ENCODE peak calls at places on chromosomes 3 and 15, in five cellular contexts. One of them, this sample, is unnamed.

GRCh38 chr3:30455840-30456239 is 150.6 kb upstream of the TGFBR2 start:
- DNase-seq in K562: no peak
- DNase-seq in A549: no peak
- DNase-seq in HepG2: no peak
- DNase-seq in GM12878: no peak
- DNase-seq in this sample: no peak

GRCh38 chr15:74855857-74856256 is 12.9 kb upstream of the ULK3 start:
- DNase-seq in GM12878: no peak
- DNase-seq in K562: no peak
- DNase-seq in A549: no peak
- DNase-seq in HepG2: no peak
- DNase-seq in this sample: no peak

GRCh38 chr3:39532777-39533176 is 65.3 kb downstream of the MOBP start:
- DNase-seq in HepG2: no peak
- DNase-seq in K562: no peak
- DNase-seq in A549: no peak
- DNase-seq in GM12878: no peak
- DNase-seq in this sample: no peak

GRCh38 chr3:13189639-13190375 is 116.6 kb upstream of the IQSEC1 start:
- DNase-seq in GM12878: no peak
- DNase-seq in K562: no peak
- DNase-seq in HepG2: peak
- DNase-seq in A549: no peak
- DNase-seq in this sample: no peak

GRCh38 chr3:101144080-101144479 is 150.9 kb upstream of the ABI3BP start:
- DNase-seq in K562: no peak
- DNase-seq in GM12878: no peak
- DNase-seq in HepG2: no peak
- DNase-seq in A549: no peak
- DNase-seq in this sample: no peak

GRCh38 chr3:56806407-56806806 is 4.7 kb upstream of the ARHGEF3 start:
- DNase-seq in HepG2: no peak
- DNase-seq in K562: no peak
- DNase-seq in GM12878: no peak
- DNase-seq in A549: no peak
- DNase-seq in this sample: no peak

GRCh38 chr3:171874251-171874679 is 31.1 kb downstream of the TMEM212 start:
- DNase-seq in HepG2: peak
- DNase-seq in A549: peak
- DNase-seq in K562: no peak
- DNase-seq in GM12878: no peak
- DNase-seq in this sample: no peak

GRCh38 chr15:63389902-63390301 is 8.3 kb upstream of the CA12 start:
- DNase-seq in K562: peak
- DNase-seq in GM12878: no peak
- DNase-seq in HepG2: peak
- DNase-seq in A549: no peak
- DNase-seq in this sample: no peak

GRCh38 chr3:23314981-23315805 is 112.1 kb downstream of the UBE2E2 start:
- DNase-seq in K562: no peak
- DNase-seq in HepG2: no peak
- DNase-seq in A549: no peak
- DNase-seq in GM12878: no peak
- DNase-seq in this sample: no peak

GRCh38 chr3:130516645-130517512 is at the start of gene COL6A6:
- DNase-seq in K562: no peak
- DNase-seq in GM12878: no peak
- DNase-seq in HepG2: no peak
- DNase-seq in A549: no peak
- DNase-seq in this sample: peak

GRCh38 chr3:130514671-130515070 is 2.3 kb upstream of the COL6A6 start:
- DNase-seq in A549: no peak
- DNase-seq in HepG2: no peak
- DNase-seq in K562: no peak
- DNase-seq in GM12878: no peak
- DNase-seq in this sample: no peak

GRCh38 chr3:130515755-130516154 is 1.2 kb upstream of the COL6A6 start:
- DNase-seq in K562: no peak
- DNase-seq in A549: no peak
- DNase-seq in GM12878: no peak
- DNase-seq in HepG2: no peak
- DNase-seq in this sample: no peak

GRCh38 chr3:130522399-130522798 is 5.4 kb downstream of the COL6A6 start:
- DNase-seq in HepG2: no peak
- DNase-seq in GM12878: no peak
- DNase-seq in A549: no peak
- DNase-seq in K562: no peak
- DNase-seq in this sample: no peak

GRCh38 chr3:130517541-130517940 is 564 bp downstream of the COL6A6 start:
- DNase-seq in A549: peak
- DNase-seq in HepG2: no peak
- DNase-seq in GM12878: no peak
- DNase-seq in K562: no peak
- DNase-seq in this sample: no peak
- TF ChIP-seq ESRRA in A549: no peak
- TF ChIP-seq ESRRA in HepG2: no peak
- TF ChIP-seq ESRRA in GM12878: no peak
- TF ChIP-seq ESRRA in K562: no peak
- TF ChIP-seq ESRRA in this sample: no peak

DNA sequence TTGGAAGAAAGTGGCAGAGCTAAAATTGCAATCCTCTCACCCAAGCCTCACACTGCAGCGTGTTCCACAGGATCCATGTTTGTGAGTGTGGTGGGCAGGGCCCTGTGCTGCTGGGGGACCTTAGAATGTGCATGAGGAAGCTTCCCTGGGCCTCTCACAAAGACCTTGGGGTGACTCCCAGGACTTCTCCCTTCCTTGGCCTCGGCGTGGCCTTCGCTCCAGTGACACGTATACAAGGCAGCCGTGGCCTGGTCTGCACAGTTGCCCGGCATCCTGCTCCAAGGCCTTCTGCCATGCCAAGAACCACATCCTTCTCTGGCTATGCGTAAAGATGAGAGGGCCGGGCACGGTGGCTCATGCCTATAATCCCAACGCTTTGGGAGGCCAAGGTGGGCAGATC is 196.4 kb downstream of the UACA start:
- DNase-seq in K562: no peak
- DNase-seq in A549: no peak
- DNase-seq in HepG2: no peak
- DNase-seq in GM12878: no peak
- DNase-seq in this sample: no peak
- TF ChIP-seq ESRRA in K562: no peak
- TF ChIP-seq ESRRA in A549: no peak
- TF ChIP-seq ESRRA in HepG2: no peak
- TF ChIP-seq ESRRA in GM12878: no peak
- TF ChIP-seq ESRRA in this sample: no peak

GRCh38 chr3:196621581-196621980 is 17.9 kb upstream of the NRROS start:
- DNase-seq in A549: no peak
- DNase-seq in GM12878: no peak
- DNase-seq in HepG2: no peak
- DNase-seq in K562: no peak
- DNase-seq in this sample: no peak

GRCh38 chr3:196624907-196625306 is 14.6 kb upstream of the NRROS start:
- DNase-seq in GM12878: no peak
- DNase-seq in A549: no peak
- DNase-seq in HepG2: no peak
- DNase-seq in K562: no peak
- DNase-seq in this sample: no peak

GRCh38 chr3:196623350-196623749 is 16.1 kb upstream of the NRROS start:
- DNase-seq in A549: no peak
- DNase-seq in GM12878: no peak
- DNase-seq in HepG2: no peak
- DNase-seq in K562: no peak
- DNase-seq in this sample: no peak

GRCh38 chr3:196627043-196627442 is 12.5 kb upstream of the NRROS start:
- DNase-seq in A549: no peak
- DNase-seq in GM12878: no peak
- DNase-seq in HepG2: no peak
- DNase-seq in K562: no peak
- DNase-seq in this sample: no peak

GRCh38 chr3:196624008-196624790 is 15.3 kb upstream of the NRROS start:
- DNase-seq in K562: no peak
- DNase-seq in HepG2: no peak
- DNase-seq in GM12878: no peak
- DNase-seq in A549: no peak
- DNase-seq in this sample: no peak
- TF ChIP-seq ESRRA in K562: no peak
- TF ChIP-seq ESRRA in HepG2: no peak
- TF ChIP-seq ESRRA in GM12878: no peak
- TF ChIP-seq ESRRA in A549: no peak
- TF ChIP-seq ESRRA in this sample: no peak

GRCh38 chr3:161263057-161263456 is 41.9 kb downstream of the NMD3 start:
- DNase-seq in K562: no peak
- DNase-seq in A549: no peak
- DNase-seq in GM12878: no peak
- DNase-seq in HepG2: no peak
- DNase-seq in this sample: no peak
- TF ChIP-seq ESRRA in K562: no peak
- TF ChIP-seq ESRRA in A549: no peak
- TF ChIP-seq ESRRA in GM12878: no peak
- TF ChIP-seq ESRRA in HepG2: no peak
- TF ChIP-seq ESRRA in this sample: no peak

GRCh38 chr15:77508541-77509505 is 88.1 kb downstream of the HMG20A start:
- DNase-seq in HepG2: no peak
- DNase-seq in A549: no peak
- DNase-seq in GM12878: no peak
- DNase-seq in K562: no peak
- DNase-seq in this sample: no peak
- TF ChIP-seq ESRRA in HepG2: no peak
- TF ChIP-seq ESRRA in A549: no peak
- TF ChIP-seq ESRRA in GM12878: no peak
- TF ChIP-seq ESRRA in K562: no peak
- TF ChIP-seq ESRRA in this sample: no peak

DNA sequence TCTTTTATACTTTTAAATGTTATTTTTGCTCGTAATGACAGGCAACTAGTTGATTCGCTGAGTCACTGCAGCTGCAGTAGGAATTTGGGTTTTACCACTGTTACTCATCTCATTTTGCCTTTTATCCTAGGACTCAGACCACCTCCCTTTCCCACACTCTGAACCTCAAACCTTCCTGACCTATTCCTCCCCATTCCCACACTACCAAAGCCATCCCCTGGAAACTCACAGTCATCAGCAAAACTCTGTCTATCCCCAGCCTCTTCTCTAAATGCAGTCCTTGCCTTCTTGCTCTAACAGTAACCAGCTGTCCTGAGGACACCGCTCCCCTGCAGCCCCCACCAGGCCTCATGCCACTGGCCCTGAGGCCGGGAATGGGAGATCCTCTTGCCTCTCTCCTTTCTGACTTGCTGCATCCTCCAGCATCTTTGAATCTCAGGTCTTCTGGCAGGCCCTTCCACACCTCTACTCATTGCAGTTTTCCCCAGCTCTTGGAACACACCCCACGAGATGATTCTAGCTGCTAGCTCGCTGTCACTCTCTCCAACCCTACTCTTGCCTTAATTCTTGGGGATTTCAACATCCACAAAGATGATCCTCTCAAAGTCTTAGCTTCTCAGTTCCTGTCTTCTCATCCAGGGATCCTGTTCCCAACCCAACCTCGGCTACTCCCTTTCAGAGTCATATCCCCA is 55.9 kb upstream of the C3orf80 start:
- DNase-seq in A549: peak
- DNase-seq in K562: no peak
- DNase-seq in HepG2: no peak
- DNase-seq in GM12878: no peak
- DNase-seq in this sample: no peak
- TF ChIP-seq ESRRA in A549: no peak
- TF ChIP-seq ESRRA in K562: no peak
- TF ChIP-seq ESRRA in HepG2: no peak
- TF ChIP-seq ESRRA in GM12878: no peak
- TF ChIP-seq ESRRA in this sample: no peak

DNA sequence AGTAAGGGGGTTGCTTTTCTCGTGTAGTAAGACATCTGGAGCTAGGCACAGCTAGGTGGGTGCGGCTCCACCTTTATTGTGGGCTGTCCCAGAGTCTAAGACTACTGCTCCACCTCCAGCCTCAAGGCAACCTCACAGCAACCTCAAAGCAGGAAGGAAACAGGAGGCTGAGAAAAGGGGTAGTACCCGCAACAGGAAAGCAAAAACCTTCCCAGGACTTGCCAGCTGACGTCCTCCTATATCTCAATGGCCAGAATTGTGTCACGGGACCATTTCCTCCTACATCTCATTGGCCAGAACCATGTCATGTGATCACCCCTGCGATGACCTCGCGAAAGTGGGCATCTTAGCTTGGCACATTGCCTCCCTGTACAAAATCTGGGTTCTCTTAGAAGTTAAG is 4.3 kb upstream of the GPR160 start:
- DNase-seq in GM12878: no peak
- DNase-seq in K562: no peak
- DNase-seq in HepG2: no peak
- DNase-seq in A549: peak
- DNase-seq in this sample: no peak
- TF ChIP-seq ESRRA in GM12878: no peak
- TF ChIP-seq ESRRA in K562: no peak
- TF ChIP-seq ESRRA in HepG2: no peak
- TF ChIP-seq ESRRA in A549: no peak
- TF ChIP-seq ESRRA in this sample: no peak

GRCh38 chr15:31497838-31498237 is 171.2 kb downstream of the KLF13 start:
- DNase-seq in HepG2: no peak
- DNase-seq in GM12878: no peak
- DNase-seq in A549: no peak
- DNase-seq in K562: no peak
- DNase-seq in this sample: no peak
- TF ChIP-seq ESRRA in HepG2: no peak
- TF ChIP-seq ESRRA in GM12878: no peak
- TF ChIP-seq ESRRA in A549: no peak
- TF ChIP-seq ESRRA in K562: no peak
- TF ChIP-seq ESRRA in this sample: no peak

GRCh38 chr3:157388051-157388450 is 48.6 kb upstream of the PTX3 start:
- DNase-seq in K562: no peak
- DNase-seq in HepG2: no peak
- DNase-seq in GM12878: no peak
- DNase-seq in A549: no peak
- DNase-seq in this sample: no peak
- TF ChIP-seq ESRRA in K562: no peak
- TF ChIP-seq ESRRA in HepG2: no peak
- TF ChIP-seq ESRRA in GM12878: no peak
- TF ChIP-seq ESRRA in A549: no peak
- TF ChIP-seq ESRRA in this sample: no peak

This sample was measured in WTC11.